ENCODE peak calls at places on chromosome 22, in six cellular contexts. B is type B pancreatic cell, L is fibroblast of mammary gland, M is psoas muscle, Z is Calu3, W is neural progenitor cell. T is an unnamed sample.

GRCh38 chr22:48890693-48891554 is 936.7 kb downstream of the BRD1 start:
- DNase-seq in Z (no peak), W (no peak), M (no peak), B (peak), L (no peak), T (no peak)

GRCh38 chr22:46758098-46758497 is 4.4 kb upstream of the TBC1D22A start:
- DNase-seq in M (no peak), L (no peak), B (no peak), W (no peak), Z (no peak), T (no peak)

GRCh38 chr22:45915841-45916240 is 61.1 kb downstream of the WNT7B start:
- DNase-seq in Z (no peak), W (no peak), L (no peak), B (no peak), M (no peak), T (no peak)

GRCh38 chr22:47613606-47614350 is 851.3 kb downstream of the TBC1D22A start:
- DNase-seq in M (peak), L (no peak), Z (no peak), W (no peak), B (no peak), T (no peak)

GRCh38 chr22:31250740-31251330 is 38.7 kb downstream of the LIMK2 start:
- DNase-seq in W (no peak), B (no peak), M (no peak), L (no peak), Z (no peak), T (no peak)

GRCh38 chr22:22218302-22218701 is 26.3 kb upstream of the VPREB1 start:
- DNase-seq in M (no peak), Z (no peak), B (no peak), L (no peak), W (no peak), T (no peak)

GRCh38 chr22:21052715-21053459 is 7.1 kb downstream of the LRRC74B start:
- DNase-seq in B (no peak), M (no peak), W (no peak), L (no peak), Z (no peak), T (no peak)

GRCh38 chr22:39296981-39297489 is 22.4 kb downstream of the RPL3 start:
- DNase-seq in L (no peak), M (no peak), Z (no peak), B (no peak), W (no peak), T (no peak)

GRCh38 chr22:30892286-30892685 is 76.3 kb downstream of the MORC2 start:
- DNase-seq in M (no peak), L (no peak), B (peak), W (no peak), Z (no peak), T (no peak)

GRCh38 chr22:46521994-46522393 is 15.4 kb downstream of the CELSR1 start:
- DNase-seq in M (no peak), Z (no peak), L (no peak), W (no peak), B (no peak), T (no peak)

GRCh38 chr22:17851754-17852153 is 77.5 kb upstream of the BID start:
- DNase-seq in W (no peak), Z (no peak), B (no peak), M (no peak), L (no peak), T (no peak)

DNA sequence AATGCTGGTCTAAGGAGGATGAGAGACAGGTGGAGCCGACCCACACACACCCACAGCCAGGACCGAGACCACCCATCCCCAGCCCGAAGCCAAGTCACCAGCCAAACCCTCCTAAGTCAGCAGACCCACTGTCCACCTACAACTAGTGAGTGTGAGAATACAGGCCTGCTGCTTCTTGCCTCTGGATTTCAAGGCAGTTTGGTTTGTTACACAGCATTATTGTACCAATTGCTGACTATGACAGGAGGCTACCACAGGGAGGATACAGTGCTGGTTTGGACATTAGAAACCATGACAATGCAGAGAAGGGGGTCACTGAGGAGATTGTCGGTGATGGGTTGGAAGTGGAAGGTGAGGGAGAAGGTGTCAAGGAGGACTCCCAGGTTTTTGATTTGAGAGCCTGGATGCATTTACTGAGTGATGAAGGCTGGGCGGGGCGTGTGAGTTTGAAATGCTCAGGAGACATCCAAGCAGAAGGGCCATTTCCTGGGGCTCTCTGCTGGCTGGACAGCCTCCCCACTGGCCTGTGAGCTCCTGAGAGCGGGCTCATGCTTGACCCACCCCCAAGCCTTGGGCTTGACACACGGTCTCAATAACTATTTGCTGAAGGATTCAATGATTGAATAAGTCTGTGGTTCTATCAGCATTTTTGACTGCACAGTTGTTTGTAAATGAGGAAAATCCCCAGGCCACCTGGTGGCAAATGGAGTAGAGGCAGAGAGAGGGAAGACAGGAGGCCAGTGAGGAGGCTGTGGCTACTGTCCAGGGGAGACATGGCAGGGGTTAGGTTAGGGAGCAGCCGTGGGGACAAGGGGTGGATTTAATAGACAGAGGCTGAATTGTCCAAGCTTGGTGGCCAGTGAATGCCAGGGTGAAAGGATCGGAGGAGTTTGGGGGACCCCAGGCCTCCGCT is 9.4 kb upstream of the SSTR3 start:
- DNase-seq in L (no peak), Z (no peak), M (no peak), W (no peak), B (no peak), T (no peak)
- TF ChIP-seq CTCF in L (no peak), Z (no peak), M (no peak), W (no peak), B (no peak), T (peak)

DNA sequence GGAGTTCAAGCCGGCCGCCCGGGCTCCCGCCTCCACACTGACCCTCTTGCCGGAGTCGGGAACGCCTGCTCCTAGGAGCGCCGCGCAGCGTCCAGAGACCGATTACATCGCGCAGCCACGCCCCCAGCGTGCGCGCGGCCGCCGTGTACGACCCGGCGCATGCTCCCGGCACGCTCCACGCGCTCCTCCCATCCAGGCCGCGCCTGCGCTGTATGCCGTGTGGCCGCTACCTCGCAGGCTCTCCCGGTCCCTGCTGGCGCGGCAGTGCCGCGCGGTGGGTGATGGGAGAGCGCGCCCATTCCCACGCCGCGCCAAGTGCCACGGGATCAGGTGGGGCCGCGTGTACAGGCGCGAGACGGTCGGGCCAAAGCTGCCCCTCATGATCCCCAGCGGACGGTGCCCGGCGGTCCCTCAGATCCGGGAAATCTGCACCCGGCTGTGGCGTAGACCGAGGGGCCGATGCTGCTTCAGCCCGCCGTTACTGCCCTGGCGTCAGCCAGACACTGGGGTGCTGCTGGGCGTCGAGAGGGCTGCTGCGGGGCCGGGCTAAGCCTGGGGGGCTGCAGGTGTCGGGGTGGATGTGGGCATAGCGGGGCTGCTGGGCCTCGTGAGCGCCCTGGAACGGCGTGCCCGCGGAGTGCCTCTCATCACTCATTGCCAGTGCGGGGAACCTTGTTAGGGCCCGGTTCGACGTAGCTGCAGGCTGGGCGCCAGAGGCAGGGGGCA is at the start of the genes GNB1L and RTL10:
- DNase-seq in B (peak), Z (peak), L (peak), M (peak), W (peak), T (peak)
- TF ChIP-seq CTCF in B (peak), Z (no peak), L (no peak), M (no peak), W (no peak), T (no peak)

GRCh38 chr22:41050873-41051272 is 41.5 kb upstream of the EP300 start:
- DNase-seq in W (no peak), M (no peak), L (peak), Z (no peak), B (no peak), T (no peak)
- TF ChIP-seq CTCF in W (no peak), M (no peak), L (peak), Z (no peak), B (peak), T (peak)

GRCh38 chr22:36904260-36904659 is 9.2 kb upstream of the CSF2RB start:
- DNase-seq in Z (no peak), B (no peak), L (no peak), W (no peak), M (no peak), T (no peak)
- TF ChIP-seq CTCF in Z (no peak), B (peak), L (no peak), W (peak), M (no peak), T (peak)

GRCh38 chr22:50502096-50502495 is 5.4 kb downstream of the LMF2 start:
- DNase-seq in Z (no peak), B (no peak), L (no peak), M (no peak), W (no peak), T (no peak)

GRCh38 chr22:50502628-50503474 is 4.7 kb downstream of the LMF2 start:
- DNase-seq in M (no peak), B (no peak), L (no peak), W (no peak), Z (no peak), T (no peak)

GRCh38 chr22:50504245-50505211 is 3.0 kb downstream of the LMF2 start:
- DNase-seq in M (no peak), W (no peak), L (no peak), Z (no peak), B (peak), T (no peak)

GRCh38 chr22:50505276-50505775 is 2.2 kb downstream of the LMF2 start:
- DNase-seq in L (no peak), M (no peak), W (no peak), B (no peak), Z (no peak), T (no peak)

DNA sequence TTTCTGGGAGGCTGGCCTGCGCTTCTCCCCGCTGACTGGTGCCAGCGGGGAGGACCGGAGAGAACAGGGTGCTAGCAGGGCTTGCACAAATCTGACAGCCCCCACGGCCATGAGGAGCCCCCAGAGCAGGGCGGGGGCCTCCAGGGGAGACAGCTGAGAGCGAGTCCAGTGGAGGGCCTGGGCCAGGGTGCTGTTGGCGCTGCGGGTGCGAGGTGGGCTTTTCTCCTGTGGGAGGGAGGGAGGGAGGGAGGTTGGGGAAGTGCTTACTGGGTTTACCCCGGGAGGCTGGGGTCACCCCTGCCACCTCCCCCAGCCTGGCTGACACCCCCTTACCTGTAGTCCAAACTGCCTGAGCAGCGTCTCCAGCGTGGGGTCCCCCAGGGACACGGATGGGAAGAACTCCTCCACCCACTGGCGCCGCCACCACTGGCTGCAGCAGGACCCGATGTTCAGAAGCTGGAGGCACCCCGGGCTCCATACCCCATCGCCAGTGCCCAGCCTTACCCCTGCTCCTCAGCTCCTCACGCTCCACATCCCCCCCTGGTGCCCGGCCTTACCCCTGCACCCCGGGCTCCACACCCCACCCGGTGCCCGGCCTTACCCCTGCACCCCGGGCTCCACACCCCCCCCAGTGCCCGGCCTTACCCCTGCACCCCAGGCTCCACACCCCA is 3.9 kb downstream of the LMF2 start:
- DNase-seq in L (no peak), B (peak), Z (no peak), M (no peak), W (no peak), T (no peak)
- TF ChIP-seq CTCF in L (no peak), B (no peak), Z (peak), M (no peak), W (no peak), T (peak)